ENCODE peak calls at places on chromosomes 12 and 14, in four cellular contexts. U is PC-3, X is fibroblast of lung, V is adrenal gland. I is an unnamed sample.

GRCh38 chr12:46808317-46808716 is 17.5 kb downstream of the SLC38A4 start:
- DNase-seq in U (no peak), X (no peak), V (no peak), I (no peak)

GRCh38 chr12:44847888-44848770 is 28.0 kb downstream of the NELL2 start:
- DNase-seq in U (no peak), X (no peak), V (no peak), I (no peak)

GRCh38 chr14:21024668-21025373 is at the start of gene NDRG2:
- DNase-seq in U (no peak), X (peak; percentile 17), V (peak; percentile 79), I (peak; percentile 87)

GRCh38 chr12:45989277-45989856 is 1.0 kb downstream of the SCAF11 start:
- DNase-seq in U (peak; percentile 58), X (no peak), V (no peak), I (no peak)

GRCh38 chr12:40515041-40515825 is 177.0 kb upstream of the CNTN1 start:
- DNase-seq in U (no peak), X (peak; percentile 5), V (no peak), I (no peak)

GRCh38 chr12:76274699-76275098 is 73.5 kb downstream of the BBS10 start:
- DNase-seq in U (no peak), X (peak; percentile 97), V (no peak), I (no peak)

GRCh38 chr12:15633201-15633600 is 156.0 kb downstream of the EPS8 start:
- DNase-seq in U (no peak), X (no peak), V (no peak), I (no peak)

GRCh38 chr14:104142136-104143041 is 4.0 kb downstream of the KIF26A start:
- DNase-seq in U (no peak), X (no peak), V (peak; percentile 13), I (no peak)

GRCh38 chr14:25049559-25050493 is at the start of gene STXBP6:
- DNase-seq in U (no peak), X (peak; percentile 78), V (peak; percentile 39), I (peak; percentile 65)

GRCh38 chr12:26370098-26370497 is 174.7 kb downstream of the SSPN start:
- DNase-seq in U (no peak), X (no peak), V (no peak), I (no peak)

GRCh38 chr12:690466-690865 is 27.2 kb upstream of the NINJ2 start:
- DNase-seq in U (no peak), X (peak; percentile 30), V (no peak), I (no peak)

GRCh38 chr12:116878567-116879508 is 2.4 kb downstream of the HRK start:
- DNase-seq in U (peak; percentile 50), X (no peak), V (no peak), I (no peak)

GRCh38 chr14:99579077-99579836 is 24.8 kb downstream of the CCDC85C start:
- DNase-seq in U (peak; percentile 84), X (no peak), V (no peak), I (peak; percentile 87)

GRCh38 chr14:73741386-73741875 is 27.2 kb upstream of the PNMA1 start:
- DNase-seq in U (peak; percentile 80), X (peak; percentile 80), V (peak; percentile 73), I (peak; percentile 84)

GRCh38 chr14:100374891-100375272 is 51.7 kb downstream of the SLC25A47 start:
- DNase-seq in U (no peak), X (no peak), V (no peak), I (no peak)

GRCh38 chr12:6269986-6270385 is 40.5 kb upstream of the PLEKHG6 start:
- DNase-seq in U (no peak), X (no peak), V (no peak), I (peak; percentile 39)
- H3K27ac ChIP-seq in U (no peak overlapping the region), X (no peak overlapping the region), V (no peak overlapping the region), I (no peak overlapping the region)

GRCh38 chr14:61459229-61459628 is 137.8 kb downstream of the PRKCH start:
- DNase-seq in U (no peak), X (no peak), V (no peak), I (no peak)

GRCh38 chr14:61460063-61460462 is 138.7 kb downstream of the PRKCH start:
- DNase-seq in U (peak; percentile 27), X (no peak), V (no peak), I (no peak)

GRCh38 chr14:61456720-61457119 is 135.3 kb downstream of the PRKCH start:
- DNase-seq in U (peak; percentile 95), X (peak; percentile 56), V (peak; percentile 79), I (peak; percentile 77)

GRCh38 chr14:61460853-61461611 is 139.7 kb downstream of the PRKCH start:
- DNase-seq in U (peak; percentile 82), X (no peak), V (no peak), I (no peak)

GRCh38 chr14:61458766-61459165 is 137.4 kb downstream of the PRKCH start:
- DNase-seq in U (no peak), X (no peak), V (no peak), I (no peak)
- H3K36me3 ChIP-seq in U (peaks cover 7% of the 10 kb centered on the region), X (no peaks in the 10 kb centered on the region), V (no peaks in the 10 kb centered on the region), I (peaks cover 28% of the 10 kb centered on the region)

GRCh38 chr12:93677195-93678064 is at the start of gene CRADD:
- DNase-seq in U (peak; percentile 95), X (peak; percentile 99), V (peak; percentile 92), I (peak; percentile 81)
- H3K27ac ChIP-seq in U (peak within 1 kb of the TSS; percentile 94), X (peak within 1 kb of the TSS; percentile 95), V (peak within 1 kb of the TSS; percentile 97), I (peak within 1 kb of the TSS; percentile 99)

GRCh38 chr12:131729254-131729955 is 18.5 kb downstream of the SFSWAP start:
- DNase-seq in U (no peak), X (no peak), V (no peak), I (no peak)
- H3K36me3 ChIP-seq in U (peaks cover 79% of the 10 kb centered on the region), X (peaks cover 19% of the 10 kb centered on the region), V (no peaks in the 10 kb centered on the region), I (peaks cover 100% of the 10 kb centered on the region)

DNA sequence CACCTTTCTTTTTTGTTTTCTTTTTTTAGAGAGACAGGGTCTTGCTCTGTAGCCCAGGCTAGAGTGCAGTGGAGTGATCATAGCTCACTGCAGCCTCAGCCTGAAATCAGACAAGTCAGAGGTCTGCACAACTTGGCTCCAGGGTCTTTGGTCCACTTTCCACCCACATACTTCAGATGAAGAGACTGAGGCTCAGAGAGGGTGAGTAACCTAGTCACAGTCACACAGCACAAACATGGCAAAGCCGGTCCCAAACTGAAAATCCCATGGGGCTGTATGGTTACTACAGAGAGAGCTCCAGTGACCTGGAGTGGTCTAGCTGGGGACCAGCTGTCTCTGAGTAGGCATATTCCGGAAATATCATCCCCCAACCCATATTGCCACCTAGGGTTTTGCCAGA is 19.2 kb downstream of the LHX5 start:
- DNase-seq in U (no peak), X (no peak), V (no peak), I (no peak)
- H3K27ac ChIP-seq in U (no peak overlapping the region), X (no peak overlapping the region), V (no peak overlapping the region), I (no peak overlapping the region)

GRCh38 chr12:132632521-132633228 is 14.1 kb downstream of the P2RX2 start:
- DNase-seq in U (no peak), X (no peak), V (no peak), I (no peak)

GRCh38 chr12:132635076-132635955 is 16.7 kb downstream of the P2RX2 start:
- DNase-seq in U (no peak), X (no peak), V (no peak), I (no peak)

GRCh38 chr12:132633398-132633797 is 14.8 kb downstream of the P2RX2 start:
- DNase-seq in U (no peak), X (no peak), V (no peak), I (no peak)

GRCh38 chr12:132634411-132634990 is 15.9 kb downstream of the P2RX2 start:
- DNase-seq in U (no peak), X (no peak), V (no peak), I (no peak)

DNA sequence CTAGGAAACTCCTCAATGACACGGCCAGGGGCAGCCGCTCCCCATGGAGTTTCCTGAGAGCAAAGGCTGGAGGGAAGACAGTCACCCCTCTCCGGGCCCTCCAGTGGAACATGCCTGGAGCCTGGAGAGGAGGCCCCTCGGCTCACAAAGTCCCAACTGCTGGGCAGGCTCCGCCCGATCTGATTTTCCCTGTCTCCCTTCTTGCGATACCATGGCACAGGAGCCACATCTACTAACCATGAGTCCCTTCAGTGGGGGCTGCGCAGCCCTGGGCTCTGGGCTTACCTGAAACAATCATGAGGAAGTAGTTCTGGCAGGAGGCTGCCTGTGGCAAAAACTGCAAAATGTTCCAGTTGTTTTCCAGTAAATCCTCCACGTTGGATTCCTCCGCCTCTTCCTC is 15.3 kb downstream of the P2RX2 start:
- DNase-seq in U (no peak), X (no peak), V (no peak), I (no peak)
- H3K36me3 ChIP-seq in U (peaks cover 60% of the 10 kb centered on the region), X (peaks cover 17% of the 10 kb centered on the region), V (no peaks in the 10 kb centered on the region), I (peaks cover 89% of the 10 kb centered on the region)

GRCh38 chr14:90605430-90605829 is 208.6 kb downstream of the CALM1 start:
- DNase-seq in U (no peak), X (no peak), V (no peak), I (no peak)
- H3K27ac ChIP-seq in U (no peak overlapping the region), X (no peak overlapping the region), V (no peak overlapping the region), I (no peak overlapping the region)

GRCh38 chr12:120115692-120116442 is 686 bp downstream of the RAB35 start:
- DNase-seq in U (peak; percentile 36), X (no peak), V (peak; percentile 55), I (peak; percentile 62)
- H3K36me3 ChIP-seq in U (peaks cover 9% of the 10 kb centered on the region), X (peaks cover 2% of the 10 kb centered on the region), V (no peaks in the 10 kb centered on the region), I (peaks cover 19% of the 10 kb centered on the region)

DNA sequence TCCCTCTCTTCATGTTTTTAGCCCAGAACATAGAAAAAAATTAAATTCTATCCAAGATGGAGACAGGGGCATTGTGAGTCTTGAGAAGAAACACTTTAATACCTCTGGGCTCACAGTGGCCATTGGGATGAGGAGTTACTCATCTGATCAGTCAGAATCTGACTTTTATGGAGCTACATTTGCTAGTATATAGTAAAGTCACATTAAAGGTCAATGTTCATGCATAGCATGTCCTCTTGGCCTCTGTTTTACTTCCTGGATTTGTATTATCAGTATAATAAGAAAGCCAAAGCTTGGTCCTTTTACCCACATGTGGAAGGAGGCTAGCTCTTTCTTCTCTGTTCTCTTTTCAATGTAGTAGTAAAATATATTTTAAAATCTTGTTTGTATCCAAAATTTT is 93.6 kb upstream of the CNOT2 start:
- DNase-seq in U (no peak), X (no peak), V (no peak), I (no peak)
- H3K27ac ChIP-seq in U (no peak overlapping the region), X (no peak overlapping the region), V (no peak overlapping the region), I (no peak overlapping the region)